ENCODE peak calls at places on chromosomes 11 and 22, in nine cellular contexts. A is GM23338, H is mucosa of descending colon, M is IMR-90, E is body of pancreas, G is fibroblast of pulmonary artery, T is retinal pigment epithelial cell, O is AG04449, K is Karpas-422. S is an unnamed sample.

GRCh38 chr11:32325187-32325586 is 110.2 kb downstream of the WT1 start:
- DNase-seq in A (no peak), H (no peak), M (no peak), E (no peak), G (peak; percentile 80), T (no peak), O (no peak), K (no peak), S (no peak)

GRCh38 chr22:43289976-43290663 is 53.1 kb downstream of the SCUBE1 start:
- DNase-seq in A (no peak), H (no peak), M (peak; percentile 11), E (no peak), G (peak; percentile 23), T (no peak), O (no peak), K (no peak), S (no peak)

GRCh38 chr11:32435947-32436750 is 810 bp upstream of the WT1 start:
- DNase-seq in A (peak; percentile 65), H (no peak), M (no peak), E (no peak), G (peak; percentile 76), T (no peak), O (no peak), K (no peak), S (no peak)

GRCh38 chr11:16338397-16338796 is 17.9 kb downstream of the SOX6 start:
- DNase-seq in A (no peak), H (no peak), M (peak; percentile 91), E (no peak), G (peak; percentile 52), T (no peak), O (no peak), K (no peak), S (no peak)

GRCh38 chr11:32071811-32072210 is 19.1 kb upstream of the RCN1 start:
- DNase-seq in A (peak; percentile 61), H (no peak), M (peak; percentile 68), E (no peak), G (peak; percentile 67), T (no peak), O (no peak), K (no peak), S (peak; percentile 35)

GRCh38 chr11:105968021-105968697 is 53.9 kb downstream of the MSANTD4 start:
- DNase-seq in A (no peak), H (no peak), M (peak; percentile 70), E (no peak), G (peak; percentile 12), T (peak; percentile 32), O (no peak), K (no peak), S (peak; percentile 12)

GRCh38 chr11:35540526-35540925 is 15.1 kb upstream of the PAMR1 start:
- DNase-seq in A (no peak), H (no peak), M (peak; percentile 45), E (no peak), G (peak; percentile 45), T (no peak), O (no peak), K (no peak), S (no peak)

GRCh38 chr11:15819679-15820286 is 536.6 kb downstream of the SOX6 start:
- DNase-seq in A (peak; percentile 76), H (peak; percentile 81), M (peak; percentile 19), E (peak; percentile 83), G (peak; percentile 65), T (no peak), O (no peak), K (peak; percentile 79), S (no peak)

GRCh38 chr11:64233913-64234839 is at the start of gene VEGFB:
- DNase-seq in A (peak; percentile 71), H (peak; percentile 86), M (peak; percentile 26), E (peak; percentile 72), G (peak; percentile 44), T (no peak), O (no peak), K (peak; percentile 88), S (no peak)

GRCh38 chr11:7278314-7278917 is 26.7 kb downstream of the SYT9 start:
- DNase-seq in A (peak; percentile 77), H (no peak), M (peak; percentile 34), E (peak; percentile 14), G (peak; percentile 57), T (no peak), O (no peak), K (peak; percentile 75), S (no peak)

GRCh38 chr11:69632900-69633299 is 8.1 kb upstream of the CCND1 start:
- DNase-seq in A (no peak), H (no peak), M (no peak), E (no peak), G (no peak), T (no peak), O (no peak), K (no peak), S (no peak)

GRCh38 chr11:82636620-82637019 is 97.0 kb downstream of the FAM181B start:
- DNase-seq in A (no peak), H (no peak), M (no peak), E (no peak), G (no peak), T (no peak), O (no peak), K (no peak), S (no peak)

GRCh38 chr11:61888043-61888442 is 3.3 kb downstream of the FADS3 start:
- DNase-seq in A (no peak), H (no peak), M (peak; percentile 90), E (peak; percentile 65), G (peak; percentile 96), T (peak; percentile 37), O (peak; percentile 78), K (no peak), S (peak; percentile 64)

GRCh38 chr11:100823360-100823759 is 136.3 kb downstream of the ARHGAP42 start:
- DNase-seq in A (no peak), H (no peak), M (peak; percentile 36), E (no peak), G (peak; percentile 62), T (peak; percentile 62), O (no peak), K (no peak), S (peak; percentile 78)

GRCh38 chr11:64728757-64729365 is 5.9 kb upstream of the NRXN2 start:
- DNase-seq in A (no peak), H (no peak), M (no peak), E (no peak), G (no peak), T (no peak), O (no peak), K (no peak), S (no peak)

GRCh38 chr22:19419464-19420178 is 11.9 kb downstream of the HIRA start:
- DNase-seq in A (no peak), H (no peak), M (peak; percentile 17), E (no peak), G (peak; percentile 28), T (no peak), O (no peak), K (no peak), S (no peak)

GRCh38 chr11:81129618-81130017 is 1604.0 kb downstream of the FAM181B start:
- DNase-seq in A (no peak), H (no peak), M (no peak), E (no peak), G (no peak), T (no peak), O (no peak), K (no peak), S (no peak)

GRCh38 chr11:134615041-134615615 is 203.1 kb upstream of the B3GAT1 start:
- DNase-seq in A (no peak), H (no peak), M (no peak), E (no peak), G (no peak), T (no peak), O (no peak), K (no peak), S (no peak)

GRCh38 chr22:25083414-25084166 is 116.1 kb upstream of the CRYBB3 start:
- DNase-seq in A (no peak), H (peak; percentile 55), M (no peak), E (peak; percentile 24), G (no peak), T (no peak), O (no peak), K (no peak), S (no peak)

GRCh38 chr11:48001438-48002021 is 21.2 kb downstream of the PTPRJ start:
- DNase-seq in A (no peak), H (no peak), M (peak; percentile 94), E (no peak), G (peak; percentile 66), T (no peak), O (peak; percentile 64), K (peak; percentile 81), S (peak; percentile 71)

DNA sequence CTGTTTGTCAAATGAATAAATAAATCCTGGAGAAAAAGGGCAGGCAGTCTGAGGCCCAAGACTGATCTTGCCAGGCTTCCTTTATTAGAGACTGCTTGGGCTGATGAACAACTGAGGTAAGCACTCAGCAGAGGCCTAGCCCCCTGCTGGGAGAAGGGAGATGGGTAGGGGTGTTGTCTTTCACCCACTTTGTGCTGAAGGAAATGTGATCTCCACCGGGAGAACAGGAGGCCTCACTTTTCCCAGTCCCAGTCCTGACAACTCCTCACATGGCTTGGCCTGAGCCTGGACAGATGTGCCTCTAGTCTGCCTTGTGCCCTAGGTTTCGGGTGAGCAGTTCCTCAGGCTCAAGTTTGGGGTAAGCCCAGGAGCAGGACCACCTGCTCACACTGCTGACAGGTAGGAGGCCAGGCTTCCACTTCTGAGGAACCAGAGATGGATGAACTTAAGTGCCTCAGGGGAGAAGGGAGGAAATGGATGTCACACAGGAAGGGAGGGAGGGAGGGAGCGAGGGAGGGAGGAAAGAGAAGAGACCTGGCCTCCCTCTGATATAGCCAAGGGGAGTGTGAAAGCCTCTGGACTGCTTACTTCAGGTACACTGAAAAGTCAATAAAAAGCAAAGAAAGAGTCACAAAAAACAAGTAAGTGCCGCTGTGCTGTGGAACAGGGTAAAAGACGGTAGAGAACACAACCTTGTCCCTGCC is 8.1 kb downstream of the CLPB start:
- DNase-seq in A (no peak), H (no peak), M (no peak), E (no peak), G (no peak), T (no peak), O (no peak), K (no peak), S (no peak)
- H3K4me3 ChIP-seq in A (no peak overlapping the region), H (no peak overlapping the region), M (no peak overlapping the region), E (no peak overlapping the region), G (no peak overlapping the region), T (no peak overlapping the region), O (no peak overlapping the region), K (no peak overlapping the region), S (no peak overlapping the region)

GRCh38 chr11:46099973-46100335 is 21.3 kb downstream of the PHF21A start:
- DNase-seq in A (no peak), H (no peak), M (peak; percentile 41), E (no peak), G (peak; percentile 35), T (no peak), O (no peak), K (peak; percentile 49), S (no peak)
- H3K4me3 ChIP-seq in A (no peak overlapping the region), H (no peak overlapping the region), M (peak overlapping the region; percentile 16), E (no peak overlapping the region), G (peak overlapping the region; percentile 30), T (no peak overlapping the region), O (no peak overlapping the region), K (peak overlapping the region; percentile 55), S (no peak overlapping the region)

GRCh38 chr22:49307071-49307830 is 520.4 kb downstream of the BRD1 start:
- DNase-seq in A (no peak), H (no peak), M (no peak), E (peak; percentile 4), G (no peak), T (no peak), O (no peak), K (no peak), S (no peak)
- H3K4me3 ChIP-seq in A (no peak overlapping the region), H (no peak overlapping the region), M (no peak overlapping the region), E (no peak overlapping the region), G (no peak overlapping the region), T (no peak overlapping the region), O (no peak overlapping the region), K (no peak overlapping the region), S (no peak overlapping the region)

GRCh38 chr22:40220316-40221054 is 42.8 kb downstream of the TNRC6B start:
- DNase-seq in A (no peak), H (no peak), M (no peak), E (no peak), G (peak; percentile 58), T (no peak), O (no peak), K (no peak), S (no peak)
- H3K4me3 ChIP-seq in A (peak overlapping the region; percentile 15), H (no peak overlapping the region), M (no peak overlapping the region), E (no peak overlapping the region), G (no peak overlapping the region), T (no peak overlapping the region), O (no peak overlapping the region), K (no peak overlapping the region), S (no peak overlapping the region)

S was measured in skeletal muscle cell.